ENCODE peak calls at places on chromosome 7, in six cellular contexts. C, N, J, H, D and A are unnamed samples.

GRCh38 chr7:111089822-111090426 is 1.0 kb upstream of the LRRN3 start:
- DNase-seq in C (peak; percentile 34), N (no peak), J (no peak), H (no peak), D (peak; percentile 24), A (peak; percentile 44)

GRCh38 chr7:15305002-15305600 is 256.7 kb downstream of the AGMO start:
- DNase-seq in C (peak; percentile 33), N (peak; percentile 31), J (peak; percentile 31), H (peak; percentile 40), D (peak; percentile 3), A (peak; percentile 34)

GRCh38 chr7:14850039-14850438 is 52.5 kb downstream of the DGKB start:
- DNase-seq in C (no peak), N (no peak), J (no peak), H (no peak), D (no peak), A (no peak)

GRCh38 chr7:85041599-85042216 is 145.1 kb downstream of the SEMA3D start:
- DNase-seq in C (peak; percentile 62), N (peak; percentile 45), J (peak; percentile 31), H (peak; percentile 35), D (peak; percentile 17), A (peak; percentile 39)

GRCh38 chr7:158744070-158744469 is 39.5 kb upstream of the NCAPG2 start:
- DNase-seq in C (no peak), N (no peak), J (no peak), H (no peak), D (no peak), A (no peak)

GRCh38 chr7:3696113-3696512 is 395.1 kb downstream of the SDK1 start:
- DNase-seq in C (no peak), N (no peak), J (no peak), H (no peak), D (no peak), A (no peak)

GRCh38 chr7:137915266-137915665 is 68.5 kb upstream of the DGKI start:
- DNase-seq in C (no peak), N (no peak), J (no peak), H (no peak), D (no peak), A (no peak)

GRCh38 chr7:64400401-64400800 is 86.6 kb downstream of the ZNF736 start:
- DNase-seq in C (no peak), N (no peak), J (no peak), H (no peak), D (no peak), A (no peak)

GRCh38 chr7:371119-371778 is 81.3 kb downstream of the FOXL3 start:
- DNase-seq in C (no peak), N (no peak), J (no peak), H (peak; percentile 8), D (peak; percentile 48), A (peak; percentile 3)

GRCh38 chr7:150399421-150399820 is 20.3 kb downstream of the ZNF775 start:
- DNase-seq in C (no peak), N (no peak), J (no peak), H (no peak), D (no peak), A (no peak)

GRCh38 chr7:66859794-66860645 is 61.0 kb upstream of the TMEM248 start:
- DNase-seq in C (no peak), N (no peak), J (no peak), H (no peak), D (no peak), A (no peak)

GRCh38 chr7:151063212-151063561 is 3.8 kb downstream of the SLC4A2 start:
- DNase-seq in C (no peak), N (no peak), J (peak; percentile 64), H (no peak), D (no peak), A (no peak)

GRCh38 chr7:149496642-149497391 is 792 bp downstream of the ZNF746 start:
- DNase-seq in C (no peak), N (peak; percentile 66), J (peak; percentile 72), H (no peak), D (no peak), A (peak; percentile 43)

GRCh38 chr7:137687556-137688280 is 159.1 kb downstream of the DGKI start:
- DNase-seq in C (no peak), N (no peak), J (no peak), H (no peak), D (no peak), A (no peak)

GRCh38 chr7:94303736-94304135 is 91.0 kb upstream of the COL1A2 start:
- DNase-seq in C (no peak), N (no peak), J (no peak), H (no peak), D (no peak), A (no peak)

GRCh38 chr7:83469491-83469890 is 179.4 kb downstream of the SEMA3E start:
- DNase-seq in C (no peak), N (no peak), J (no peak), H (no peak), D (no peak), A (no peak)

GRCh38 chr7:28330384-28331070 is 81.8 kb upstream of the CREB5 start:
- DNase-seq in C (no peak), N (no peak), J (no peak), H (no peak), D (no peak), A (no peak)

GRCh38 chr7:56538541-56539429 is 422.6 kb upstream of the NUPR2 start:
- DNase-seq in C (no peak), N (no peak), J (no peak), H (no peak), D (no peak), A (no peak)

GRCh38 chr7:129550673-129551360 is 48.5 kb downstream of the SMKR1 start:
- DNase-seq in C (no peak), N (no peak), J (no peak), H (no peak), D (no peak), A (no peak)

GRCh38 chr7:92456241-92456640 is 9.0 kb downstream of the GATAD1 start:
- DNase-seq in C (no peak), N (no peak), J (no peak), H (no peak), D (no peak), A (no peak)

GRCh38 chr7:1448958-1449357 is 10.3 kb downstream of the MICALL2 start:
- DNase-seq in C (no peak), N (no peak), J (no peak), H (no peak), D (no peak), A (no peak)

GRCh38 chr7:41699532-41699931 is 3.4 kb downstream of the INHBA start:
- DNase-seq in C (no peak), N (no peak), J (no peak), H (no peak), D (no peak), A (no peak)

GRCh38 chr7:41700044-41700471 is 2.8 kb downstream of the INHBA start:
- DNase-seq in C (no peak), N (no peak), J (no peak), H (no peak), D (no peak), A (no peak)

GRCh38 chr7:41698726-41699125 is 4.2 kb downstream of the INHBA start:
- DNase-seq in C (no peak), N (no peak), J (no peak), H (no peak), D (no peak), A (no peak)

GRCh38 chr7:41696323-41696916 is 6.5 kb downstream of the INHBA start:
- DNase-seq in C (peak; percentile 39), N (peak; percentile 17), J (peak; percentile 73), H (peak; percentile 76), D (peak; percentile 58), A (peak; percentile 46)

DNA sequence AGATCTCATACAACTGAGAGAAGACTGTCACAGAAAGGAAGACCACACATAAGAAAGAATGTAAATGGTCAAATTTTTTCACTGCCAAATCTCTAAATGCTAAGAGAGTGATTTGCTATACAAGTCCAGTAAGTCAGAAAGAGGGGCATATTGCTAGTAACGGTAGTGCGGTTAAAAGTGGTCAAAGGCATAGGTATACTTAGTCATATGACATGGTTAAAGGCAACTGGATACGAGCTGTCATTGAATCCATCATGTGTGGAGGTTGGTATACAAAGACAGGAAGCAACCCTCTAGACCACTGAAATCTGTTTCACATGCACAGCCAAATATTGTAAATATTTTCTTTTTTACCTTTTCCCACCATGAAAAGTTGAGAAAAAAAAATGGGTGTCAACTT is 4.8 kb downstream of the INHBA start:
- DNase-seq in C (no peak), N (no peak), J (no peak), H (no peak), D (no peak), A (no peak)
- H3K27ac ChIP-seq in C (no peak overlapping the region), N (no peak overlapping the region), J (no peak overlapping the region), H (no peak overlapping the region), D (no peak overlapping the region), A (no peak overlapping the region)

GRCh38 chr7:122299935-122300606 is 4.5 kb downstream of the FEZF1 start:
- DNase-seq in C (no peak), N (no peak), J (no peak), H (no peak), D (no peak), A (no peak)

GRCh38 chr7:122298618-122299017 is 5.9 kb downstream of the FEZF1 start:
- DNase-seq in C (no peak), N (no peak), J (no peak), H (no peak), D (no peak), A (no peak)

GRCh38 chr7:122300607-122301079 is 3.9 kb downstream of the FEZF1 start:
- DNase-seq in C (no peak), N (no peak), J (no peak), H (no peak), D (no peak), A (no peak)

GRCh38 chr7:122299624-122299934 is 5.0 kb downstream of the FEZF1 start:
- DNase-seq in C (no peak), N (no peak), J (no peak), H (no peak), D (no peak), A (no peak)

GRCh38 chr7:122298131-122298530 is 6.4 kb downstream of the FEZF1 start:
- DNase-seq in C (no peak), N (no peak), J (no peak), H (no peak), D (no peak), A (no peak)
- TF ChIP-seq CTCF in C (no peak), N (no peak), J (no peak), H (no peak), D (no peak), A (no peak)

DNA sequence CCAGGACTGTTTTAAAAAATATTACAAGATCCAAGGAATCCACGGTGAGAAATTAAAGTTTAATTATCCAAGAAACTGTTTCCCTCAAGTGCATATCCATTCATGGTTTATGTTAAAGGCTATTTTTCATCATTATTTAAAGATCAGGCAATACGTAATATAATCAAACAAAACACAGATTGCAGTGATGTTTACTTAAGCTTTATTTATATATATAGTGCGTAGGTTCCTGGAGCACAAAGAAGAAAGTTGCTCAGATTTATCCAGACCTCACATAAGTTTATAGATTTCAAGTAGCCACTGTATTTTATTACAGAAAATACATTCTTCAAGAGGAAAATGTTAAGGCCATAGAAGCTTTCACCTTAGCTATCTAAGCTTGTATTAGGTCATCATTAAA is 210.0 kb upstream of the KLF14 start:
- DNase-seq in C (no peak), N (no peak), J (no peak), H (no peak), D (no peak), A (no peak)
- H3K27ac ChIP-seq in C (peak overlapping the region; percentile 85), N (no peak overlapping the region), J (peak overlapping the region; percentile 94), H (peak overlapping the region; percentile 90), D (peak overlapping the region; percentile 87), A (peak overlapping the region; percentile 47)

DNA sequence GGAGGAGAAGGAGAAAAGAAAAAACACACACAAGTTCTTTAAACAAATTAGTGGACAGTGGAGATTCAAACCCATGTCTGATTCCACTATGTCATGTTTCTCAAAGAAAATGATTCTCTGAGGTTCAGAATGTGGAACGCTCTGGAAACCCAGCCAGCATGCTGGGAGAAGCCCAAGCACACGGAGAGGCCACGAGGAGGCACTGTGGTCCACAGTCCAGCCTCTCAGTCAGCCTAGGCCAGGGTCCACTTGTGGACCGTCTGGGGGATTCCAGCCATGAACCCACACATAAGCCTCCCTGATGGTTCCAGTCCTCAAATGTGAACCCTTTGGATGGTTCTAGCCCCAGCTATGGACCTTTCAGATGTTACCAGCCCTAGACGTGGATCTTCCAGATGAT is 73.4 kb downstream of the CAV1 start:
- DNase-seq in C (no peak), N (no peak), J (no peak), H (no peak), D (no peak), A (no peak)
- TF ChIP-seq CTCF in C (no peak), N (peak; percentile 35), J (peak; percentile 22), H (no peak), D (peak; percentile 42), A (peak; percentile 63)